ENCODE peak calls at places on chromosomes 1 and 21, in eight cellular contexts. I, E, F, T, R, G, L and Z are unnamed samples.

GRCh38 chr1:45545019-45545493 is 5.6 kb upstream of the AKR1A1 start:
- DNase-seq in I (peak), R (no peak), L (no peak), G (no peak), E (no peak), T (no peak), F (no peak), Z (no peak)

GRCh38 chr1:189323090-189323489 is 1154.6 kb downstream of the BRINP3 start:
- DNase-seq in I (no peak), T (no peak), G (no peak), L (no peak), R (peak), E (no peak), F (peak), Z (no peak)

GRCh38 chr21:41210405-41211040 is 42.6 kb downstream of the BACE2 start:
- DNase-seq in G (no peak), R (peak), L (no peak), E (no peak), T (no peak), F (no peak), I (no peak), Z (no peak)

GRCh38 chr1:235558783-235559182 is 54.5 kb upstream of the B3GALNT2 start:
- DNase-seq in I (no peak), T (no peak), G (no peak), F (no peak), E (no peak), L (no peak), R (no peak), Z (no peak)

GRCh38 chr1:65459397-65459768 is 38.9 kb downstream of the LEPR start:
- DNase-seq in L (no peak), T (peak), G (peak), F (peak), I (peak), E (no peak), R (peak), Z (no peak)

GRCh38 chr1:112852276-112852675 is 103.7 kb downstream of the SLC16A1 start:
- DNase-seq in G (no peak), E (no peak), L (no peak), F (no peak), I (no peak), R (no peak), T (no peak), Z (no peak)

GRCh38 chr21:45302082-45303061 is 14.7 kb upstream of the POFUT2 start:
- DNase-seq in F (no peak), G (no peak), I (no peak), T (no peak), R (peak), E (peak), L (peak), Z (no peak)

GRCh38 chr1:70353641-70354331 is 736 bp downstream of the ANKRD13C start:
- DNase-seq in L (peak), R (peak), G (peak), T (peak), F (peak), I (peak), E (no peak), Z (no peak)

GRCh38 chr1:81254560-81254959 is 546.2 kb upstream of the ADGRL2 start:
- DNase-seq in L (no peak), F (peak), R (peak), I (no peak), G (no peak), E (no peak), T (no peak), Z (no peak)

GRCh38 chr1:171801395-171801990 is 20.0 kb downstream of the METTL13 start:
- DNase-seq in T (peak), G (peak), E (no peak), R (peak), L (no peak), I (peak), F (peak), Z (no peak)

GRCh38 chr1:88800382-88801051 is 90.8 kb downstream of the GTF2B start:
- DNase-seq in E (no peak), L (no peak), R (peak), T (peak), G (no peak), I (no peak), F (peak), Z (no peak)

GRCh38 chr1:177858222-177858894 is 111.5 kb downstream of the SEC16B start:
- DNase-seq in E (no peak), F (peak), T (peak), R (peak), I (no peak), G (no peak), L (no peak), Z (no peak)

GRCh38 chr21:27291006-27291405 is 324.1 kb upstream of the ADAMTS5 start:
- DNase-seq in E (no peak), L (no peak), I (no peak), R (no peak), F (no peak), T (no peak), G (no peak), Z (no peak)

GRCh38 chr1:96487404-96487803 is 234.2 kb upstream of the PTBP2 start:
- DNase-seq in R (peak), T (no peak), I (no peak), G (peak), L (no peak), F (peak), E (no peak), Z (no peak)

GRCh38 chr1:16032388-16033100 is 10.7 kb downstream of the CLCNKA start:
- DNase-seq in L (peak), I (peak), E (peak), T (peak), F (peak), R (peak), G (peak), Z (peak)

GRCh38 chr1:16029288-16029687 is 7.5 kb downstream of the CLCNKA start:
- DNase-seq in E (no peak), T (no peak), I (no peak), F (no peak), R (no peak), L (no peak), G (no peak), Z (no peak)

GRCh38 chr1:16028237-16029002 is 6.6 kb downstream of the CLCNKA start:
- DNase-seq in F (no peak), R (no peak), G (no peak), T (no peak), L (no peak), I (no peak), E (no peak), Z (no peak)

GRCh38 chr1:16031551-16031950 is 9.7 kb downstream of the CLCNKA start:
- DNase-seq in F (no peak), T (no peak), E (no peak), L (no peak), G (no peak), R (no peak), I (no peak), Z (no peak)

DNA sequence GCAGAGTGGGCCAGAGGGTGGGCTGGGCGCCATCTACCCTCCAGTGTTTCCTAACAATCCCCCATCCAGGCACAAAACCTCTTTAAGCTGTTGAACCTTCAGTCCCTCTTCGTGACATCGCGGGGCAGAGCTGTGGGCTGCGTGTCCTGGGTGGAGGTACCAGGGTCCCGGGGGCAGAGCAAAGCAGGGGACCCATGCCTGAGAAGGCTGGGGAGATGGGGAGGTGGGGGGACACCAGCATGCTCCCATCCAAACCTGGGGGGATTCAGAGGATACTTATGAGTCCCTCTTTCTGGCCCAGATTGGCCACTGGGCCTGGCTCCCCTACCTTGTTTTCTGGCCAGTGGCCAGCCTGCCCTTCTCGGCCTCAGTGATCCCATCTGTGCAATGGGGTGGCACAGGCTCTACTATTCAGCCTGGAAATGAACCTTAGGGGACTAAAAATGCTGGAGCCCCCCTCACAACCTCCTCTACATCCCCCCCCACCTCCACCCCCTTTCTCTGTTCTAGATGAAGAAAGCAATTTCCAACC is 10.4 kb upstream of the CLCNKB start:
- DNase-seq in I (no peak), E (no peak), T (no peak), R (no peak), F (no peak), L (no peak), G (no peak), Z (no peak)
- TF ChIP-seq CTCF in I (no peak), E (no peak), T (peak), R (no peak), F (no peak), L (no peak), G (no peak), Z (no peak)

GRCh38 chr1:154988053-154988954 is 5.1 kb upstream of the LENEP start:
- DNase-seq in E (peak), I (no peak), F (no peak), R (no peak), G (no peak), L (no peak), T (no peak), Z (no peak)
- TF ChIP-seq CTCF in E (no peak), I (no peak), F (no peak), R (no peak), G (no peak), L (no peak), T (peak), Z (no peak)

GRCh38 chr21:15592271-15592860 is 137.4 kb upstream of the USP25 start:
- DNase-seq in T (peak), L (no peak), E (no peak), G (peak), F (peak), R (peak), I (peak), Z (no peak)
- TF ChIP-seq CTCF in T (peak), L (peak), E (peak), G (peak), F (peak), R (peak), I (peak), Z (peak)

DNA sequence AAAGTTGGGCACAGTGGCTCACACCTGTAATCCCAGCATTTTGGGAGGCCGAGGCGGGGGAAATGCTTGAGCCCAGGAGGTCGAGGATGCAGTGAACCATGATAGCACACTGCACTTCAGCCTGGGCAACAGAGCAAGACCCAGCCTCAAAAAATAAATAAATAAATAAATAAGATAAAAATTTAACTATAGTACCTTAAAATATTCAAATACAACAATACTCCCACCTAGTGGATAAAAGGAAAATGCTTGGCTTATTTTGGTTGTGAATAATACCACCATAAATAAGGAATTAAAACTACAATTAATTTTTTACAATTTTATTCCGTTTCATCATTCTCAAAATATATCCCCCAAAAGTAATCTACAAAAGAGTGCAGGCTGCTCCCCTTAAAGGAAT is 8.1 kb downstream of the PSMG1 start:
- DNase-seq in R (peak), G (no peak), T (no peak), E (no peak), F (peak), L (no peak), I (no peak), Z (no peak)
- TF ChIP-seq CTCF in R (peak), G (peak), T (peak), E (peak), F (peak), L (peak), I (no peak), Z (peak)